ENCODE peak calls at places on chromosomes 2 and 18, in eight cellular contexts. P, T, J, A, N, B, Y and D are unnamed samples.

GRCh38 chr18:61637319-61637718 is 255.5 kb downstream of the RNF152 start:
- DNase-seq in P (no peak), T (no peak), J (no peak), A (no peak), N (no peak), B (peak; percentile 78), Y (no peak), D (no peak)

GRCh38 chr2:181672255-181673008 is 7.9 kb downstream of the NEUROD1 start:
- DNase-seq in P (no peak), T (no peak), J (no peak), A (no peak), N (no peak), B (no peak), Y (no peak), D (no peak)

GRCh38 chr2:7333189-7333588 is 416.0 kb downstream of the RNF144A start:
- DNase-seq in P (no peak), T (no peak), J (peak; percentile 3), A (no peak), N (no peak), B (no peak), Y (no peak), D (no peak)

GRCh38 chr2:74887961-74888670 is 54.2 kb downstream of the HK2 start:
- DNase-seq in P (no peak), T (no peak), J (peak; percentile 67), A (no peak), N (no peak), B (no peak), Y (no peak), D (no peak)

GRCh38 chr2:51782874-51783765 is 751.2 kb upstream of the NRXN1 start:
- DNase-seq in P (no peak), T (no peak), J (peak; percentile 33), A (peak; percentile 36), N (no peak), B (no peak), Y (no peak), D (no peak)

GRCh38 chr2:190627881-190628412 is 20.9 kb upstream of the NAB1 start:
- DNase-seq in P (peak; percentile 30), T (no peak), J (no peak), A (peak; percentile 12), N (no peak), B (peak; percentile 76), Y (peak; percentile 99), D (no peak)

GRCh38 chr2:1716441-1716840 is 27.9 kb downstream of the PXDN start:
- DNase-seq in P (no peak), T (no peak), J (no peak), A (no peak), N (no peak), B (no peak), Y (no peak), D (no peak)

GRCh38 chr2:203579131-203579643 is 44.1 kb upstream of the RAPH1 start:
- DNase-seq in P (no peak), T (no peak), J (peak; percentile 88), A (peak; percentile 67), N (no peak), B (no peak), Y (no peak), D (no peak)

GRCh38 chr2:100054426-100054825 is 88.0 kb downstream of the AFF3 start:
- DNase-seq in P (no peak), T (no peak), J (no peak), A (no peak), N (no peak), B (no peak), Y (no peak), D (no peak)

GRCh38 chr2:44952143-44952805 is 10.8 kb downstream of the SIX3 start:
- DNase-seq in P (peak; percentile 39), T (peak; percentile 75), J (peak; percentile 44), A (no peak), N (no peak), B (peak; percentile 79), Y (no peak), D (no peak)

GRCh38 chr2:72126186-72127100 is 21.2 kb downstream of the CYP26B1 start:
- DNase-seq in P (no peak), T (no peak), J (no peak), A (no peak), N (no peak), B (no peak), Y (no peak), D (no peak)

GRCh38 chr2:84846732-84847131 is 34.2 kb downstream of the TRABD2A start:
- DNase-seq in P (no peak), T (no peak), J (no peak), A (peak; percentile 63), N (no peak), B (no peak), Y (no peak), D (no peak)

GRCh38 chr18:57122906-57123510 is 23.9 kb upstream of the BOD1L2 start:
- DNase-seq in P (no peak), T (no peak), J (no peak), A (no peak), N (no peak), B (peak; percentile 14), Y (no peak), D (no peak)

GRCh38 chr18:77248873-77249582 is 620 bp upstream of the GALR1 start:
- DNase-seq in P (no peak), T (no peak), J (no peak), A (no peak), N (no peak), B (no peak), Y (no peak), D (no peak)